ENCODE peak calls at places on chromosomes 7 and 10, in seven cellular contexts. One of them, this sample, is unnamed.

GRCh38 chr10:3126741-3127342 is 45.7 kb downstream of the PITRM1 start:
- DNase-seq in AG09309: no peak
- DNase-seq in HT1080: no peak
- DNase-seq in stimulated activated CD4-positive, alpha-beta T cell treated with anti-CD3 and anti-CD28 coated beads, Interleukin-2, amount 100 ng/mL, for 24 hours: no peak
- DNase-seq in stimulated activated CD8-positive, alpha-beta memory T cell treated with anti-CD3 and anti-CD28 coated beads, Interleukin-4, amount 100 ng/mL, for 1 hour: no peak
- DNase-seq in NCI-H345: peak
- DNase-seq in caudate nucleus: peak
- DNase-seq in this sample: no peak

GRCh38 chr10:35089641-35090161 is 440 bp downstream of the CUL2 start:
- DNase-seq in AG09309: no peak
- DNase-seq in HT1080: no peak
- DNase-seq in stimulated activated CD4-positive, alpha-beta T cell treated with anti-CD3 and anti-CD28 coated beads, Interleukin-2, amount 100 ng/mL, for 24 hours: peak
- DNase-seq in stimulated activated CD8-positive, alpha-beta memory T cell treated with anti-CD3 and anti-CD28 coated beads, Interleukin-4, amount 100 ng/mL, for 1 hour: no peak
- DNase-seq in NCI-H345: no peak
- DNase-seq in caudate nucleus: no peak
- DNase-seq in this sample: no peak

GRCh38 chr10:26857991-26858706 is 2.6 kb downstream of the ABI1 start:
- DNase-seq in AG09309: no peak
- DNase-seq in HT1080: no peak
- DNase-seq in stimulated activated CD4-positive, alpha-beta T cell treated with anti-CD3 and anti-CD28 coated beads, Interleukin-2, amount 100 ng/mL, for 24 hours: no peak
- DNase-seq in stimulated activated CD8-positive, alpha-beta memory T cell treated with anti-CD3 and anti-CD28 coated beads, Interleukin-4, amount 100 ng/mL, for 1 hour: no peak
- DNase-seq in NCI-H345: no peak
- DNase-seq in caudate nucleus: no peak
- DNase-seq in this sample: peak

GRCh38 chr7:104156842-104157277 is 51.0 kb downstream of the ORC5 start:
- DNase-seq in AG09309: no peak
- DNase-seq in HT1080: peak
- DNase-seq in stimulated activated CD4-positive, alpha-beta T cell treated with anti-CD3 and anti-CD28 coated beads, Interleukin-2, amount 100 ng/mL, for 24 hours: no peak
- DNase-seq in stimulated activated CD8-positive, alpha-beta memory T cell treated with anti-CD3 and anti-CD28 coated beads, Interleukin-4, amount 100 ng/mL, for 1 hour: no peak
- DNase-seq in NCI-H345: peak
- DNase-seq in caudate nucleus: no peak
- DNase-seq in this sample: peak

GRCh38 chr7:95317546-95317945 is 6.8 kb downstream of the PON1 start:
- DNase-seq in AG09309: no peak
- DNase-seq in HT1080: no peak
- DNase-seq in stimulated activated CD4-positive, alpha-beta T cell treated with anti-CD3 and anti-CD28 coated beads, Interleukin-2, amount 100 ng/mL, for 24 hours: no peak
- DNase-seq in stimulated activated CD8-positive, alpha-beta memory T cell treated with anti-CD3 and anti-CD28 coated beads, Interleukin-4, amount 100 ng/mL, for 1 hour: no peak
- DNase-seq in NCI-H345: no peak
- DNase-seq in caudate nucleus: no peak
- DNase-seq in this sample: no peak

GRCh38 chr10:114322344-114322743 is 82.0 kb downstream of the AFAP1L2 start:
- DNase-seq in AG09309: no peak
- DNase-seq in HT1080: no peak
- DNase-seq in stimulated activated CD4-positive, alpha-beta T cell treated with anti-CD3 and anti-CD28 coated beads, Interleukin-2, amount 100 ng/mL, for 24 hours: no peak
- DNase-seq in stimulated activated CD8-positive, alpha-beta memory T cell treated with anti-CD3 and anti-CD28 coated beads, Interleukin-4, amount 100 ng/mL, for 1 hour: no peak
- DNase-seq in NCI-H345: no peak
- DNase-seq in caudate nucleus: no peak
- DNase-seq in this sample: no peak

GRCh38 chr7:42692609-42693008 is 219.3 kb downstream of the C7orf25 start:
- DNase-seq in AG09309: peak
- DNase-seq in HT1080: no peak
- DNase-seq in stimulated activated CD4-positive, alpha-beta T cell treated with anti-CD3 and anti-CD28 coated beads, Interleukin-2, amount 100 ng/mL, for 24 hours: no peak
- DNase-seq in stimulated activated CD8-positive, alpha-beta memory T cell treated with anti-CD3 and anti-CD28 coated beads, Interleukin-4, amount 100 ng/mL, for 1 hour: no peak
- DNase-seq in NCI-H345: no peak
- DNase-seq in caudate nucleus: no peak
- DNase-seq in this sample: no peak

GRCh38 chr10:101616415-101617101 is 28.4 kb downstream of the DPCD start:
- DNase-seq in AG09309: no peak
- DNase-seq in HT1080: no peak
- DNase-seq in stimulated activated CD4-positive, alpha-beta T cell treated with anti-CD3 and anti-CD28 coated beads, Interleukin-2, amount 100 ng/mL, for 24 hours: no peak
- DNase-seq in stimulated activated CD8-positive, alpha-beta memory T cell treated with anti-CD3 and anti-CD28 coated beads, Interleukin-4, amount 100 ng/mL, for 1 hour: no peak
- DNase-seq in NCI-H345: no peak
- DNase-seq in caudate nucleus: no peak
- DNase-seq in this sample: no peak

GRCh38 chr7:77855371-77856083 is 57.0 kb downstream of the PHTF2 start:
- DNase-seq in AG09309: no peak
- DNase-seq in HT1080: no peak
- DNase-seq in stimulated activated CD4-positive, alpha-beta T cell treated with anti-CD3 and anti-CD28 coated beads, Interleukin-2, amount 100 ng/mL, for 24 hours: no peak
- DNase-seq in stimulated activated CD8-positive, alpha-beta memory T cell treated with anti-CD3 and anti-CD28 coated beads, Interleukin-4, amount 100 ng/mL, for 1 hour: no peak
- DNase-seq in NCI-H345: no peak
- DNase-seq in caudate nucleus: peak
- DNase-seq in this sample: no peak

GRCh38 chr7:47568056-47568455 is 13.9 kb downstream of the TNS3 start:
- DNase-seq in AG09309: no peak
- DNase-seq in HT1080: no peak
- DNase-seq in stimulated activated CD4-positive, alpha-beta T cell treated with anti-CD3 and anti-CD28 coated beads, Interleukin-2, amount 100 ng/mL, for 24 hours: no peak
- DNase-seq in stimulated activated CD8-positive, alpha-beta memory T cell treated with anti-CD3 and anti-CD28 coated beads, Interleukin-4, amount 100 ng/mL, for 1 hour: no peak
- DNase-seq in NCI-H345: no peak
- DNase-seq in caudate nucleus: no peak
- DNase-seq in this sample: no peak

GRCh38 chr10:120555436-120556163 is 98.6 kb downstream of the PLPP4 start:
- DNase-seq in AG09309: no peak
- DNase-seq in HT1080: no peak
- DNase-seq in stimulated activated CD4-positive, alpha-beta T cell treated with anti-CD3 and anti-CD28 coated beads, Interleukin-2, amount 100 ng/mL, for 24 hours: no peak
- DNase-seq in stimulated activated CD8-positive, alpha-beta memory T cell treated with anti-CD3 and anti-CD28 coated beads, Interleukin-4, amount 100 ng/mL, for 1 hour: no peak
- DNase-seq in NCI-H345: peak
- DNase-seq in caudate nucleus: no peak
- DNase-seq in this sample: no peak

GRCh38 chr10:100986952-100987684 is at the start of the genes MRPL43 and TWNK:
- DNase-seq in AG09309: no peak
- DNase-seq in HT1080: peak
- DNase-seq in stimulated activated CD4-positive, alpha-beta T cell treated with anti-CD3 and anti-CD28 coated beads, Interleukin-2, amount 100 ng/mL, for 24 hours: peak
- DNase-seq in stimulated activated CD8-positive, alpha-beta memory T cell treated with anti-CD3 and anti-CD28 coated beads, Interleukin-4, amount 100 ng/mL, for 1 hour: peak
- DNase-seq in NCI-H345: peak
- DNase-seq in caudate nucleus: peak
- DNase-seq in this sample: peak

GRCh38 chr10:96863922-96864543 is 31.9 kb downstream of the LCOR start:
- DNase-seq in AG09309: no peak
- DNase-seq in HT1080: peak
- DNase-seq in stimulated activated CD4-positive, alpha-beta T cell treated with anti-CD3 and anti-CD28 coated beads, Interleukin-2, amount 100 ng/mL, for 24 hours: no peak
- DNase-seq in stimulated activated CD8-positive, alpha-beta memory T cell treated with anti-CD3 and anti-CD28 coated beads, Interleukin-4, amount 100 ng/mL, for 1 hour: no peak
- DNase-seq in NCI-H345: peak
- DNase-seq in caudate nucleus: no peak
- DNase-seq in this sample: peak

GRCh38 chr7:87474533-87475358 is 734 bp downstream of the ABCB4 start:
- DNase-seq in AG09309: peak
- DNase-seq in HT1080: peak
- DNase-seq in stimulated activated CD4-positive, alpha-beta T cell treated with anti-CD3 and anti-CD28 coated beads, Interleukin-2, amount 100 ng/mL, for 24 hours: no peak
- DNase-seq in stimulated activated CD8-positive, alpha-beta memory T cell treated with anti-CD3 and anti-CD28 coated beads, Interleukin-4, amount 100 ng/mL, for 1 hour: no peak
- DNase-seq in NCI-H345: no peak
- DNase-seq in caudate nucleus: no peak
- DNase-seq in this sample: peak